ENCODE peak calls at places on chromosome 14, in nine cellular contexts. X is psoas muscle, V is heart left ventricle, Y is brain microvascular endothelial cell, S is GM06990, G is neural progenitor cell, N is breast epithelium, E is endothelial cell of umbilical vein, F is pancreas. Q is an unnamed sample. For H3K36me3, the result is how much of the 10 kb centered on the place peaks cover.

GRCh38 chr14:93331375-93332031 is 1.3 kb downstream of the BTBD7 start:
- DNase-seq in G (peak), X (peak), V (peak), F (no peak), Y (no peak), E (peak), S (no peak), N (no peak), Q (no peak)

GRCh38 chr14:46405095-46405494 is 246.5 kb downstream of the RPL10L start:
- DNase-seq in G (no peak), N (no peak), Y (no peak), X (no peak), F (no peak), V (no peak), S (no peak), E (no peak), Q (peak)

GRCh38 chr14:68211421-68211820 is 391.8 kb downstream of the RAD51B start:
- DNase-seq in X (no peak), E (no peak), N (no peak), Y (no peak), S (no peak), F (no peak), V (no peak), G (no peak), Q (no peak)

GRCh38 chr14:105093426-105094192 is 28.4 kb upstream of the GPR132 start:
- DNase-seq in F (peak), E (peak), N (peak), X (no peak), Y (peak), S (peak), G (peak), V (peak), Q (peak)

GRCh38 chr14:29518335-29518734 is 409.3 kb downstream of the PRKD1 start:
- DNase-seq in X (no peak), V (no peak), F (no peak), G (no peak), Y (no peak), S (no peak), E (peak), N (no peak), Q (peak)

GRCh38 chr14:67461341-67461985 is 27.1 kb downstream of the TMEM229B start:
- DNase-seq in V (no peak), E (no peak), S (no peak), G (no peak), Y (peak), X (no peak), F (peak), N (no peak), Q (peak)

GRCh38 chr14:66503532-66503931 is 4.4 kb upstream of the GPHN start:
- DNase-seq in V (no peak), X (no peak), G (no peak), N (no peak), E (peak), S (no peak), Y (peak), F (peak), Q (peak)

GRCh38 chr14:101761881-101762529 is 496 bp downstream of the PPP2R5C start:
- DNase-seq in X (no peak), Y (no peak), G (peak), F (peak), V (peak), E (peak), S (peak), N (no peak), Q (no peak)

GRCh38 chr14:92917041-92917940 is 5.7 kb upstream of the CHGA start:
- DNase-seq in N (no peak), Y (no peak), V (no peak), X (no peak), S (no peak), E (no peak), G (no peak), F (no peak), Q (no peak)

GRCh38 chr14:81095539-81095938 is 125.2 kb downstream of the GTF2A1 start:
- DNase-seq in S (no peak), F (no peak), X (no peak), V (no peak), N (no peak), E (no peak), Y (no peak), G (no peak), Q (peak)

GRCh38 chr14:37890095-37890494 is 294.7 kb downstream of the TTC6 start:
- DNase-seq in X (no peak), V (no peak), Y (no peak), N (no peak), G (no peak), F (no peak), E (no peak), S (no peak), Q (no peak)

GRCh38 chr14:21917699-21918436 is 244.2 kb upstream of the OR4E1 start:
- DNase-seq in S (no peak), V (no peak), Y (peak), X (no peak), E (peak), N (no peak), G (peak), F (peak), Q (peak)

GRCh38 chr14:31939934-31940333 is 137.2 kb upstream of the ARHGAP5 start:
- DNase-seq in X (no peak), N (no peak), V (no peak), F (no peak), Y (no peak), E (no peak), G (no peak), S (no peak), Q (no peak)

GRCh38 chr14:93332853-93333630 is at the start of gene BTBD7:
- DNase-seq in N (peak), V (peak), E (peak), G (peak), F (peak), S (peak), Y (peak), X (peak), Q (peak)

GRCh38 chr14:105900398-105901160 is 374.2 kb downstream of the TMEM121 start:
- DNase-seq in E (no peak), S (no peak), X (peak), V (no peak), Y (no peak), F (no peak), G (no peak), N (no peak), Q (no peak)

GRCh38 chr14:104460920-104461651 is 118.5 kb upstream of the C14orf180 start:
- DNase-seq in E (no peak), Y (no peak), F (peak), X (no peak), G (peak), V (no peak), N (peak), S (no peak), Q (no peak)

GRCh38 chr14:68810173-68811153 is 17.6 kb upstream of the ZFP36L1 start:
- DNase-seq in E (no peak), N (no peak), X (no peak), V (no peak), G (no peak), S (no peak), Y (no peak), F (peak), Q (no peak)

GRCh38 chr14:105582639-105583038 is 56.3 kb downstream of the TMEM121 start:
- DNase-seq in F (no peak), S (peak), V (no peak), G (peak), N (peak), E (peak), X (peak), Y (no peak), Q (peak)

GRCh38 chr14:21525571-21525970 is 575 bp downstream of the SALL2 start:
- DNase-seq in N (no peak), V (no peak), F (peak), S (no peak), X (no peak), E (no peak), Y (peak), G (peak), Q (no peak)

GRCh38 chr14:55427439-55427838 is 13.0 kb downstream of the TBPL2 start:
- DNase-seq in Y (no peak), F (no peak), E (no peak), G (no peak), V (no peak), N (no peak), S (no peak), X (no peak), Q (peak)

GRCh38 chr14:24924544-24924943 is 125.4 kb downstream of the STXBP6 start:
- DNase-seq in V (no peak), E (no peak), F (no peak), G (no peak), N (no peak), X (no peak), Y (no peak), S (no peak), Q (no peak)

GRCh38 chr14:73269729-73270651 is 32.7 kb downstream of the PAPLN start:
- DNase-seq in G (peak), F (peak), V (peak), S (peak), N (no peak), X (peak), Y (no peak), E (peak), Q (peak)

GRCh38 chr14:92719890-92720323 is 28.5 kb downstream of the LGMN start:
- DNase-seq in F (no peak), S (no peak), X (no peak), G (no peak), E (no peak), Y (peak), N (no peak), V (no peak), Q (no peak)

GRCh38 chr14:54446201-54446693 is 5.1 kb upstream of the CNIH1 start:
- DNase-seq in X (no peak), F (no peak), V (no peak), S (no peak), Y (no peak), N (no peak), G (no peak), E (no peak), Q (peak)

GRCh38 chr14:49051328-49052060 is 534.7 kb downstream of the RPS29 start:
- DNase-seq in N (no peak), E (no peak), S (no peak), G (no peak), Y (peak), X (no peak), F (no peak), V (no peak), Q (no peak)

GRCh38 chr14:22900088-22900799 is 17.2 kb downstream of the REM2 start:
- DNase-seq in X (no peak), N (no peak), F (no peak), Y (peak), G (peak), E (peak), V (no peak), S (no peak), Q (peak)

GRCh38 chr14:65788876-65789859 is 376.6 kb downstream of the FUT8 start:
- DNase-seq in G (no peak), X (no peak), Y (no peak), S (no peak), V (no peak), F (no peak), E (no peak), N (no peak), Q (no peak)

GRCh38 chr14:93115920-93116675 is at the start of gene ITPK1:
- DNase-seq in V (peak), N (no peak), Y (no peak), X (peak), E (peak), F (peak), G (peak), S (peak), Q (peak)

GRCh38 chr14:72605096-72605920 is 288.6 kb downstream of the DPF3 start:
- DNase-seq in F (no peak), E (no peak), V (no peak), X (no peak), G (no peak), Y (no peak), N (no peak), S (no peak), Q (no peak)

GRCh38 chr14:69005432-69006148 is 26.5 kb upstream of the ACTN1 start:
- DNase-seq in S (no peak), Y (peak), V (peak), E (peak), F (peak), N (peak), G (peak), X (peak), Q (peak)

GRCh38 chr14:54652188-54652889 is 85.4 kb downstream of the SAMD4A start:
- DNase-seq in Y (peak), V (peak), X (peak), N (peak), S (no peak), F (peak), E (peak), G (peak), Q (peak)

GRCh38 chr14:59330455-59330854 is 134.7 kb downstream of the GPR135 start:
- DNase-seq in F (no peak), Y (no peak), E (no peak), S (no peak), N (no peak), V (no peak), G (no peak), X (no peak), Q (no peak)

GRCh38 chr14:36171607-36172006 is 4.9 kb downstream of the PTCSC3 start:
- DNase-seq in Y (no peak), N (no peak), X (no peak), V (no peak), S (no peak), E (no peak), F (no peak), G (no peak), Q (no peak)

GRCh38 chr14:78701246-78701645 is 531.1 kb downstream of the NRXN3 start:
- DNase-seq in V (no peak), X (no peak), E (no peak), F (no peak), G (no peak), N (no peak), S (no peak), Y (peak), Q (peak)

GRCh38 chr14:36672095-36672494 is 10.4 kb downstream of the PAX9 start:
- DNase-seq in G (no peak), V (no peak), E (no peak), X (no peak), Y (no peak), N (no peak), F (no peak), S (no peak), Q (no peak)

GRCh38 chr14:30385925-30386324 is 173.0 kb upstream of the G2E3 start:
- DNase-seq in S (no peak), G (no peak), X (no peak), N (no peak), F (no peak), Y (no peak), V (no peak), E (no peak), Q (no peak)

GRCh38 chr14:81363746-81364400 is 36.3 kb downstream of the STON2 start:
- DNase-seq in V (no peak), N (no peak), F (no peak), S (no peak), G (no peak), E (no peak), X (no peak), Y (no peak), Q (peak)

GRCh38 chr14:104433401-104434213 is 146.0 kb upstream of the C14orf180 start:
- DNase-seq in E (no peak), X (peak), Y (no peak), F (no peak), G (no peak), V (no peak), S (no peak), N (peak), Q (no peak)

DNA sequence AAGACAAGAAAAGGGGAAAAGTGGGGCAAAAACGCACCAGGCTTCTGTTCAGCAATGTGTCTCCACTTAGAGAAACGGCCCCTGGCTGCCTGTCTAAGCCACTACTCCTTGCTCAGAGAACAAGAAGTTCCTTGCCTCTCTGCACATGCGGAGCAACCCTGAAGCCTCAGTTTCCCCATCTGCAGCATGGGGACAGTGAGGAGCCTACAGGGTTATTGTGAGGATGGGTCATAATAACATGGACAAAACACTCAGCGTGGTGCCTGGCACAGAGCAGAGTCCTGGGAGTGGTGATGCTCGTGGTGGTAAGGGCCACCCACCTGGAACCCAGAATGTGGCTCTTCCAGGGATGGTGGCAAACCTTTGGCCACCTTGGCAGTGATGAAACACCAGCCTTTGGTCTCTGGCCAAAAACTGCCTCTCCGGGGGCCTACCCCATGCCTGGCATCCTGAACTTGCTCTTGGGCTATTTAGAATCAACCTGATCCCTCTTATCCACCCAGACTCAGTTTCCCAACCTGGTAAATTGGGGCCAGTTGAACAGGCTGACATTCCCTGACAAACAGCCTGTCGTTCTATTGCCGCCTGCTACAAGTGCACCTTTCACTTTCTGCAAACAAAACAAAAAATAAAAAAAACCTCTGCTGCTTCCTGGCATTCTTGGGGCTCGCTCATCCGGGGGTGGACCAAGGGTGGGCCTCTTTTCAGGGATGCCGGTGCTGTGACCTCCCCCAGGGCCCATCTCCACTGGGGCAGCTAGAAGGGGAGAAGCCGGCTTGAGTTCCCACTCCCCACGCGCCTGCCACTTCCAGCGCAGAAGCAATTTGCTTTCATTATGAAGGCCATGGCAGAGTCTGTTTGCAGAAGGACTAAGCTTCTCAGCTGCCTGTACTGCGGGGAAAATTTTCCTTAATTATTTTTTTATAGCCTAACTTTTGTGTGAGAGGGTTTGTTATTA is 56.4 kb upstream of the DLK1 start:
- DNase-seq in V (no peak), N (no peak), F (no peak), X (no peak), S (no peak), G (no peak), E (no peak), Y (no peak), Q (no peak)
- TF ChIP-seq CTCF in V (no peak), N (no peak), F (no peak), X (no peak), S (no peak), G (no peak), E (no peak), Y (no peak), Q (no peak)

GRCh38 chr14:64119535-64119934 is 174.6 kb downstream of the ESR2 start:
- DNase-seq in E (no peak), V (no peak), G (no peak), X (no peak), F (no peak), N (no peak), S (no peak), Y (peak), Q (no peak)

GRCh38 chr14:64115401-64115800 is 178.8 kb downstream of the ESR2 start:
- DNase-seq in E (no peak), N (no peak), Y (no peak), V (no peak), G (no peak), S (no peak), X (no peak), F (no peak), Q (no peak)

GRCh38 chr14:64114796-64115195 is 179.4 kb downstream of the ESR2 start:
- DNase-seq in N (no peak), G (no peak), X (no peak), Y (no peak), F (no peak), E (no peak), V (no peak), S (no peak), Q (no peak)

GRCh38 chr14:64118892-64119291 is 175.3 kb downstream of the ESR2 start:
- DNase-seq in Y (no peak), G (no peak), X (no peak), S (no peak), E (no peak), F (no peak), V (no peak), N (no peak), Q (peak)

DNA sequence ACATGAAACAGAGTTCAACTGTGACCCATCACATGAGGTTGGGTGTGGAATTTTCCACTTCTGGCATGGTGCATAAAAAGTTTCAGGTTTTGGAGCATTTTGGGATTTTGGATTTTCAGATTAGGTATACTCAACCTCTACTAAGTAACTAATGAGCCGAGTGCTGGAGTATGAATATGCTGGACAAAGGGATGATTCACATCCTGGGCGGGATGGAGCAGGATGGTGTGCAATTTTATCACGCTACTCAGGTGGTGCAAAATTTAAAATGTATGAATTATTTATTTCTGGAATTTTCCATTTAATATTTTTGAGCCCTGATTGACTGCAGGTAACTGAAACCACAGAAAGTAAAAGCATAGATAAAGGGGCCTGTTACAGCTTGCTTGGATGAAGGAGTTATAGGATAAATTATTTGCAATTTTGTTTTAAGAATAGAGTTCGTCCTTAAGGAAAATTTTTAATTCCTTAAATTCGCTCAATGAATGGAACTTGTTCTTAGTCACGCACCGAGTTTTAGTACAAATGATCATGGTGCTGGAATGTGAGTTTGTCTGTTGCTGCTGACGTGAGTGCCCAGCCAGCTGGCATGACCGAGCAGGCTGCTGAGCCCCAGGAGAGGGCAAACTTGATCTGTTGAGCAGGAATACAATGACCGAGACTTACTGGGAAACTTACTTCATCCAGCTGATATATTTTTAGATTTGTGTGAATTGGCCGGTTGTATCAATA is 176.3 kb downstream of the ESR2 start:
- DNase-seq in Y (peak), X (peak), E (no peak), N (no peak), G (no peak), F (peak), S (no peak), V (peak), Q (peak)
- H3K4me3 ChIP-seq in Y (no peak), X (peak), E (no peak), N (no peak), G (no peak), F (no peak), S (no peak), V (no peak), Q (no peak)

GRCh38 chr14:75011356-75012097 is 8.8 kb downstream of the EIF2B2 start:
- DNase-seq in Y (peak), X (no peak), E (peak), F (no peak), S (no peak), G (no peak), N (no peak), V (no peak), Q (peak)
- H3K36me3 ChIP-seq in Y (under half), X (half or more), E (under half), F (under half), S (under half), G (under half), N (under half), V (half or more), Q (under half)

DNA sequence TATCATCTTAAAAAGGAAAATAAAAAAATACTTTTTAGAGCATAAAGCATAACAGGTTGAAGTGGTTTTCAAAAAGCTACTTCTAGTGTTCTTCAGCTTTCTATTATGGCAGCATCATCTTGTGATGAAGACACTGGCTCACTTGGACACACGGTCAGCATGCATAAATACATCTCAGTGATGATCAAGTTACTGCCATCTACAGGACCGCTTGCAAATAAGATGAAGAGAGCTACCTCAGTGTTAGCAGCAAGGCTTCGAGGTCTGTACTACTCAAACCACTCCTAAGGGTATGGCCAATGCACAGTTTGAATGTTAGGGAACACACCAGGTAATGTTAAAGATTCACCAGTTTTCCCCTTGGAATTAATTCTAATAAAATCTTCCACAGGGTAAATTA is 58.8 kb downstream of the GALC start:
- DNase-seq in N (no peak), Y (no peak), X (no peak), V (no peak), S (no peak), G (peak), F (no peak), E (no peak), Q (peak)
- TF ChIP-seq CTCF in N (no peak), Y (peak), X (no peak), V (no peak), S (peak), G (peak), F (no peak), E (no peak), Q (no peak)